ENCODE peak calls at places on chromosome 17, in seven cellular contexts. X is AG04449; C is heart right ventricle; B is HepG2; R is CD8-positive, alpha-beta memory T cell; F is lower leg skin; S is spleen. Z is an unnamed sample.

GRCh38 chr17:47708864-47709541 is 15.0 kb downstream of the TBKBP1 start:
- DNase-seq in X (no peak), C (no peak), B (no peak), R (no peak), F (no peak), S (peak; percentile 72), Z (no peak)

GRCh38 chr17:58970966-58971575 is 135.6 kb downstream of the TRIM37 start:
- DNase-seq in X (no peak), C (no peak), B (no peak), R (no peak), F (no peak), S (no peak), Z (no peak)

GRCh38 chr17:82754297-82755208 is 2.7 kb downstream of the TBCD start:
- DNase-seq in X (no peak), C (no peak), B (no peak), R (no peak), F (no peak), S (no peak), Z (no peak)

GRCh38 chr17:30005709-30006320 is 64.4 kb downstream of the EFCAB5 start:
- DNase-seq in X (no peak), C (no peak), B (peak; percentile 5), R (no peak), F (no peak), S (no peak), Z (no peak)

GRCh38 chr17:5821057-5821456 is 236.7 kb upstream of the NLRP1 start:
- DNase-seq in X (no peak), C (no peak), B (peak; percentile 26), R (no peak), F (no peak), S (no peak), Z (no peak)

GRCh38 chr17:78530675-78531074 is 46.5 kb downstream of the DNAH17 start:
- DNase-seq in X (no peak), C (no peak), B (no peak), R (no peak), F (no peak), S (peak; percentile 62), Z (no peak)

GRCh38 chr17:54455251-54455868 is 445.3 kb upstream of the TOM1L1 start:
- DNase-seq in X (no peak), C (no peak), B (no peak), R (no peak), F (no peak), S (no peak), Z (no peak)

GRCh38 chr17:77482375-77483127 is 341.8 kb downstream of the SEC14L1 start:
- DNase-seq in X (no peak), C (no peak), B (no peak), R (no peak), F (no peak), S (no peak), Z (no peak)

GRCh38 chr17:63440127-63440769 is 5.9 kb downstream of the CYB561 start:
- DNase-seq in X (no peak), C (no peak), B (no peak), R (no peak), F (no peak), S (no peak), Z (no peak)

GRCh38 chr17:81991684-81992513 is 14.5 kb downstream of the ASPSCR1 start:
- DNase-seq in X (no peak), C (peak; percentile 73), B (peak; percentile 98), R (no peak), F (peak; percentile 92), S (no peak), Z (no peak)

GRCh38 chr17:17021194-17021863 is 20.9 kb upstream of the MPRIP start:
- DNase-seq in X (no peak), C (peak; percentile 69), B (peak; percentile 44), R (no peak), F (no peak), S (peak; percentile 66), Z (no peak)

GRCh38 chr17:80384078-80384960 is 30.6 kb upstream of the ENDOV start:
- DNase-seq in X (no peak), C (no peak), B (no peak), R (no peak), F (no peak), S (no peak), Z (peak; percentile 61)

GRCh38 chr17:81153340-81153803 is 11.9 kb upstream of the PVALEF start:
- DNase-seq in X (no peak), C (peak; percentile 35), B (no peak), R (no peak), F (no peak), S (no peak), Z (no peak)

GRCh38 chr17:56779898-56780777 is 53.6 kb downstream of the C17orf67 start:
- DNase-seq in X (no peak), C (peak; percentile 62), B (peak; percentile 67), R (peak; percentile 86), F (peak; percentile 96), S (peak; percentile 97), Z (peak; percentile 79)

GRCh38 chr17:83008526-83008925 is 70.9 kb upstream of the METRNL start:
- DNase-seq in X (no peak), C (no peak), B (no peak), R (no peak), F (no peak), S (no peak), Z (peak; percentile 14)

GRCh38 chr17:67785526-67785925 is 39.8 kb upstream of the BPTF start:
- DNase-seq in X (no peak), C (no peak), B (no peak), R (no peak), F (no peak), S (no peak), Z (no peak)

GRCh38 chr17:19725486-19725885 is 9.1 kb upstream of the SLC47A2 start:
- DNase-seq in X (no peak), C (no peak), B (no peak), R (no peak), F (no peak), S (no peak), Z (no peak)

GRCh38 chr17:47203984-47204721 is 5.0 kb upstream of the MYL4 start:
- DNase-seq in X (no peak), C (no peak), B (no peak), R (peak; percentile 51), F (no peak), S (no peak), Z (no peak)

GRCh38 chr17:3687949-3688614 is 7.9 kb downstream of the P2RX5 start:
- DNase-seq in X (no peak), C (no peak), B (no peak), R (no peak), F (no peak), S (no peak), Z (no peak)

GRCh38 chr17:29643817-29644160 is 21.1 kb upstream of the CORO6 start:
- DNase-seq in X (no peak), C (no peak), B (no peak), R (no peak), F (no peak), S (no peak), Z (no peak)

GRCh38 chr17:19389386-19389785 is 2.4 kb upstream of the MFAP4 start:
- DNase-seq in X (no peak), C (no peak), B (no peak), R (no peak), F (peak; percentile 72), S (peak; percentile 23), Z (peak; percentile 66)

GRCh38 chr17:7589204-7589868 is 558 bp downstream of the SOX15 start:
- DNase-seq in X (no peak), C (peak; percentile 80), B (no peak), R (peak; percentile 63), F (peak; percentile 97), S (peak; percentile 93), Z (peak; percentile 85)

GRCh38 chr17:7588553-7589203 is 1.2 kb downstream of the SOX15 start:
- DNase-seq in X (no peak), C (no peak), B (no peak), R (no peak), F (no peak), S (no peak), Z (no peak)

GRCh38 chr17:7587831-7588230 is 2.1 kb downstream of the SOX15 start:
- DNase-seq in X (no peak), C (no peak), B (no peak), R (no peak), F (no peak), S (no peak), Z (no peak)

GRCh38 chr17:7586673-7587419 is 3.0 kb downstream of the SOX15 start:
- DNase-seq in X (no peak), C (peak; percentile 38), B (peak; percentile 62), R (no peak), F (no peak), S (no peak), Z (no peak)

DNA sequence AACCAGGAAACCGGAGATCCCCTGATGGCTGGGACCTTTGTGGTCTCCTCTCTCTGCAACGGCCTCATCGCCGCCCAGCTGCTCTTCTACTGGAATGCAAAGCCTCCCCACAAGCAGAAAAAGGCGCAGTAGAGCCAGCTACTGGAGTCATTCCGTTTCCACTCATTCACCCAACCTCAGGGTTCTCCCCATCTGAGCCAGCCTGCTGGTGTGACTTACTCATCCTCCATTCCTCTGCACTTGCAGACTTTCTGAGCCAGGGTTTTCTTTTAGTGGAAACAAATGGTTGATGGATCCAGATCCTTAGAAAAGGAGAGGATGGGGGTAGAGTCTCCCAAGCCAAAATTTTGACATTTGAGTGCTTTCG is 2.5 kb downstream of the SOX15 start:
- DNase-seq in X (peak; percentile 86), C (no peak), B (no peak), R (no peak), F (no peak), S (no peak), Z (no peak)
- H3K4me3 ChIP-seq in X (no peak overlapping the region), C (no peak overlapping the region), B (no peak overlapping the region), R (no peak overlapping the region), F (no peak overlapping the region), S (no peak overlapping the region), Z (no peak overlapping the region)

GRCh38 chr17:52389632-52390031 is 231.1 kb upstream of the CA10 start:
- DNase-seq in X (no peak), C (no peak), B (no peak), R (no peak), F (no peak), S (no peak), Z (no peak)
- H3K4me3 ChIP-seq in X (no peak overlapping the region), C (no peak overlapping the region), B (no peak overlapping the region), R (no peak overlapping the region), F (no peak overlapping the region), S (no peak overlapping the region), Z (peak overlapping the region; percentile 47)

GRCh38 chr17:65314212-65314611 is 177.0 kb downstream of the RGS9 start:
- DNase-seq in X (no peak), C (no peak), B (no peak), R (no peak), F (no peak), S (no peak), Z (no peak)
- H3K4me3 ChIP-seq in X (no peak overlapping the region), C (no peak overlapping the region), B (no peak overlapping the region), R (no peak overlapping the region), F (no peak overlapping the region), S (no peak overlapping the region), Z (no peak overlapping the region)

GRCh38 chr17:66543526-66543925 is 241.1 kb downstream of the PRKCA start:
- DNase-seq in X (no peak), C (no peak), B (no peak), R (no peak), F (no peak), S (no peak), Z (no peak)
- H3K4me3 ChIP-seq in X (no peak overlapping the region), C (no peak overlapping the region), B (no peak overlapping the region), R (no peak overlapping the region), F (no peak overlapping the region), S (no peak overlapping the region), Z (no peak overlapping the region)

DNA sequence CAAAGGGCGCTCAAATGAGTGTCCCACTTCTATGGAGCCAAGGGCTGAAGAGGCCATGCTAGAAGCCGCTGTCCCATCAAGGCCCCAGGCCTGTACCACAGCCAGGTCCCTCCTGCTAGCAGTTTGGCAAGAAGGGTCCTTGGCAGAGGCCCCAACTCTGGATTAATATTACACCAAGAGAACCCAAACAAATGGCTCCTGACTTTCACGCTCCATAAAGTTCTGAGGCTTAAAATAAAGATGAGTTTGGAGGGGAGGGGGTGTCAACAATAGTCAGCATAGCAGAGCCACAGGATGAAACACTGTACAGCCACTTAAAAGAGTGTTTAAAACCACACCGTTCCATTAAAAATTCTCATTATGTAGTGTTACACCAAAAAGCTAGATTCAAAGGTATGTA is 30.5 kb downstream of the CUEDC1 start:
- DNase-seq in X (no peak), C (peak; percentile 58), B (no peak), R (no peak), F (no peak), S (no peak), Z (no peak)
- H3K4me3 ChIP-seq in X (no peak overlapping the region), C (no peak overlapping the region), B (no peak overlapping the region), R (no peak overlapping the region), F (no peak overlapping the region), S (no peak overlapping the region), Z (no peak overlapping the region)